ENCODE peak calls at places on chromosomes 5 and 9, in eight cellular contexts. C, P, I, T, Z, J, X and G are unnamed samples.

GRCh38 chr9:35108461-35108860 is 5.5 kb upstream of the STOML2 start:
- DNase-seq in C (no peak), X (no peak), I (no peak), T (no peak), P (no peak), Z (no peak), J (no peak), G (no peak)

GRCh38 chr9:124776952-124777645 is at the start of gene OLFML2A:
- DNase-seq in J (no peak), I (peak), X (no peak), Z (no peak), C (no peak), P (peak), T (no peak), G (no peak)

GRCh38 chr9:38057416-38058195 is 11.4 kb downstream of the SHB start:
- DNase-seq in J (no peak), P (no peak), I (no peak), Z (no peak), X (no peak), C (no peak), T (peak), G (no peak)

GRCh38 chr5:57033103-57033502 is 81.2 kb upstream of the MIER3 start:
- DNase-seq in J (no peak), C (no peak), Z (no peak), T (no peak), P (peak), X (no peak), I (no peak), G (no peak)

GRCh38 chr9:105503873-105504272 is 54.1 kb upstream of the FKTN start:
- DNase-seq in X (no peak), J (no peak), P (no peak), Z (no peak), T (no peak), C (no peak), I (no peak), G (no peak)

GRCh38 chr5:114319236-114319635 is 42.6 kb upstream of the KCNN2 start:
- DNase-seq in T (no peak), P (no peak), I (no peak), J (no peak), X (no peak), Z (no peak), C (no peak), G (no peak)

GRCh38 chr9:80648336-80648735 is 1041.0 kb downstream of the TLE1 start:
- DNase-seq in I (no peak), P (no peak), J (no peak), C (no peak), X (peak), T (no peak), Z (no peak), G (peak)

GRCh38 chr9:3177362-3177761 is 333.5 kb upstream of the PUM3 start:
- DNase-seq in Z (no peak), J (no peak), X (no peak), P (no peak), C (no peak), I (no peak), T (no peak), G (no peak)

GRCh38 chr9:133374612-133375115 is 1.2 kb downstream of the SURF4 start:
- DNase-seq in C (no peak), X (peak), I (no peak), P (peak), Z (no peak), T (no peak), J (no peak), G (no peak)

GRCh38 chr9:82961504-82962125 is 101.3 kb downstream of the RASEF start:
- DNase-seq in C (no peak), Z (peak), J (peak), P (peak), T (peak), I (no peak), X (peak), G (peak)

GRCh38 chr5:88826959-88827585 is 55.9 kb downstream of the MEF2C start:
- DNase-seq in C (no peak), I (no peak), T (no peak), X (peak), J (no peak), P (peak), Z (no peak), G (no peak)

GRCh38 chr9:88258012-88258411 is 119.7 kb upstream of the SPATA31C2 start:
- DNase-seq in Z (no peak), P (no peak), J (no peak), I (no peak), T (no peak), C (no peak), X (peak), G (peak)

GRCh38 chr9:126809068-126809467 is 4.2 kb downstream of the ZBTB43 start:
- DNase-seq in P (no peak), Z (no peak), C (no peak), X (no peak), J (no peak), I (no peak), T (no peak), G (no peak)

GRCh38 chr5:80082731-80083114 is 47.6 kb downstream of the THBS4 start:
- DNase-seq in Z (no peak), X (peak), J (peak), C (no peak), I (peak), T (peak), P (peak), G (no peak)